ENCODE peak calls at places on chromosomes 6 and 20, in six cellular contexts. One of them, this sample, is unnamed.

GRCh38 chr6:10855233-10855632 is 16.9 kb upstream of the MAK start:
- DNase-seq in neural crest cell: no peak
- DNase-seq in NCI-H1105 treated with DMSO at 0.1 percent for 48 hours: no peak
- DNase-seq in NCI-H2171 treated with DMSO at 0.1 percent for 48 hours: no peak
- DNase-seq in nephron progenitor cell: no peak
- DNase-seq in NB4: peak; percentile 18
- DNase-seq in this sample: no peak

GRCh38 chr20:63226020-63226943 is 9.4 kb upstream of the BIRC7 start:
- DNase-seq in neural crest cell: no peak
- DNase-seq in NCI-H1105 treated with DMSO at 0.1 percent for 48 hours: no peak
- DNase-seq in NCI-H2171 treated with DMSO at 0.1 percent for 48 hours: no peak
- DNase-seq in nephron progenitor cell: no peak
- DNase-seq in NB4: no peak
- DNase-seq in this sample: no peak

GRCh38 chr6:20769651-20770050 is 235.4 kb downstream of the CDKAL1 start:
- DNase-seq in neural crest cell: no peak
- DNase-seq in NCI-H1105 treated with DMSO at 0.1 percent for 48 hours: no peak
- DNase-seq in NCI-H2171 treated with DMSO at 0.1 percent for 48 hours: no peak
- DNase-seq in nephron progenitor cell: no peak
- DNase-seq in NB4: no peak
- DNase-seq in this sample: no peak

GRCh38 chr6:110341671-110342304 is 16.4 kb downstream of the METTL24 start:
- DNase-seq in neural crest cell: peak; percentile 43
- DNase-seq in NCI-H1105 treated with DMSO at 0.1 percent for 48 hours: no peak
- DNase-seq in NCI-H2171 treated with DMSO at 0.1 percent for 48 hours: no peak
- DNase-seq in nephron progenitor cell: peak; percentile 49
- DNase-seq in NB4: peak; percentile 33
- DNase-seq in this sample: no peak

GRCh38 chr6:36780517-36781210 is 58.6 kb downstream of the CPNE5 start:
- DNase-seq in neural crest cell: no peak
- DNase-seq in NCI-H1105 treated with DMSO at 0.1 percent for 48 hours: no peak
- DNase-seq in NCI-H2171 treated with DMSO at 0.1 percent for 48 hours: no peak
- DNase-seq in nephron progenitor cell: no peak
- DNase-seq in NB4: peak; percentile 80
- DNase-seq in this sample: no peak

GRCh38 chr6:42021847-42022754 is 28.2 kb upstream of the TAF8 start:
- DNase-seq in neural crest cell: no peak
- DNase-seq in NCI-H1105 treated with DMSO at 0.1 percent for 48 hours: no peak
- DNase-seq in NCI-H2171 treated with DMSO at 0.1 percent for 48 hours: no peak
- DNase-seq in nephron progenitor cell: no peak
- DNase-seq in NB4: no peak
- DNase-seq in this sample: no peak

GRCh38 chr20:14098261-14098660 is 102.9 kb downstream of the MACROD2 start:
- DNase-seq in neural crest cell: no peak
- DNase-seq in NCI-H1105 treated with DMSO at 0.1 percent for 48 hours: no peak
- DNase-seq in NCI-H2171 treated with DMSO at 0.1 percent for 48 hours: no peak
- DNase-seq in nephron progenitor cell: no peak
- DNase-seq in NB4: no peak
- DNase-seq in this sample: no peak

GRCh38 chr20:39800111-39800510 is 838.0 kb downstream of the DHX35 start:
- DNase-seq in neural crest cell: no peak
- DNase-seq in NCI-H1105 treated with DMSO at 0.1 percent for 48 hours: no peak
- DNase-seq in NCI-H2171 treated with DMSO at 0.1 percent for 48 hours: no peak
- DNase-seq in nephron progenitor cell: no peak
- DNase-seq in NB4: no peak
- DNase-seq in this sample: no peak

GRCh38 chr6:89411019-89411268 is 1.1 kb downstream of the RRAGD start:
- DNase-seq in neural crest cell: no peak
- DNase-seq in NCI-H1105 treated with DMSO at 0.1 percent for 48 hours: no peak
- DNase-seq in NCI-H2171 treated with DMSO at 0.1 percent for 48 hours: peak; percentile 49
- DNase-seq in nephron progenitor cell: no peak
- DNase-seq in NB4: peak; percentile 45
- DNase-seq in this sample: no peak

GRCh38 chr6:44023586-44024454 is 103.4 kb downstream of the MRPL14 start:
- DNase-seq in neural crest cell: no peak
- DNase-seq in NCI-H1105 treated with DMSO at 0.1 percent for 48 hours: no peak
- DNase-seq in NCI-H2171 treated with DMSO at 0.1 percent for 48 hours: no peak
- DNase-seq in nephron progenitor cell: no peak
- DNase-seq in NB4: no peak
- DNase-seq in this sample: no peak

GRCh38 chr6:90197854-90198496 is 98.7 kb downstream of the BACH2 start:
- DNase-seq in neural crest cell: no peak
- DNase-seq in NCI-H1105 treated with DMSO at 0.1 percent for 48 hours: no peak
- DNase-seq in NCI-H2171 treated with DMSO at 0.1 percent for 48 hours: no peak
- DNase-seq in nephron progenitor cell: no peak
- DNase-seq in NB4: peak; percentile 53
- DNase-seq in this sample: no peak

GRCh38 chr6:36241728-36242127 is 28.1 kb upstream of the PNPLA1 start:
- DNase-seq in neural crest cell: no peak
- DNase-seq in NCI-H1105 treated with DMSO at 0.1 percent for 48 hours: no peak
- DNase-seq in NCI-H2171 treated with DMSO at 0.1 percent for 48 hours: no peak
- DNase-seq in nephron progenitor cell: no peak
- DNase-seq in NB4: peak; percentile 67
- DNase-seq in this sample: no peak

GRCh38 chr6:165668951-165669350 is 5.9 kb upstream of the PDE10A start:
- DNase-seq in neural crest cell: no peak
- DNase-seq in NCI-H1105 treated with DMSO at 0.1 percent for 48 hours: no peak
- DNase-seq in NCI-H2171 treated with DMSO at 0.1 percent for 48 hours: no peak
- DNase-seq in nephron progenitor cell: no peak
- DNase-seq in NB4: no peak
- DNase-seq in this sample: no peak

GRCh38 chr6:75098709-75099108 is 107.1 kb downstream of the COL12A1 start:
- DNase-seq in neural crest cell: no peak
- DNase-seq in NCI-H1105 treated with DMSO at 0.1 percent for 48 hours: no peak
- DNase-seq in NCI-H2171 treated with DMSO at 0.1 percent for 48 hours: no peak
- DNase-seq in nephron progenitor cell: no peak
- DNase-seq in NB4: peak; percentile 11
- DNase-seq in this sample: no peak

GRCh38 chr6:66200390-66200789 is 493.4 kb upstream of the EYS start:
- DNase-seq in neural crest cell: no peak
- DNase-seq in NCI-H1105 treated with DMSO at 0.1 percent for 48 hours: no peak
- DNase-seq in NCI-H2171 treated with DMSO at 0.1 percent for 48 hours: no peak
- DNase-seq in nephron progenitor cell: no peak
- DNase-seq in NB4: no peak
- DNase-seq in this sample: no peak

GRCh38 chr6:165976705-165977104 is 190.9 kb downstream of the TBXT start:
- DNase-seq in neural crest cell: no peak
- DNase-seq in NCI-H1105 treated with DMSO at 0.1 percent for 48 hours: no peak
- DNase-seq in NCI-H2171 treated with DMSO at 0.1 percent for 48 hours: no peak
- DNase-seq in nephron progenitor cell: no peak
- DNase-seq in NB4: no peak
- DNase-seq in this sample: no peak

GRCh38 chr6:90183587-90184333 is 112.9 kb downstream of the BACH2 start:
- DNase-seq in neural crest cell: no peak
- DNase-seq in NCI-H1105 treated with DMSO at 0.1 percent for 48 hours: no peak
- DNase-seq in NCI-H2171 treated with DMSO at 0.1 percent for 48 hours: no peak
- DNase-seq in nephron progenitor cell: no peak
- DNase-seq in NB4: no peak
- DNase-seq in this sample: no peak

GRCh38 chr6:11785953-11786579 is 7.5 kb upstream of the ADTRP start:
- DNase-seq in neural crest cell: no peak
- DNase-seq in NCI-H1105 treated with DMSO at 0.1 percent for 48 hours: peak; percentile 47
- DNase-seq in NCI-H2171 treated with DMSO at 0.1 percent for 48 hours: no peak
- DNase-seq in nephron progenitor cell: no peak
- DNase-seq in NB4: no peak
- DNase-seq in this sample: no peak

GRCh38 chr20:50690979-50691584 is at the start of gene RIPOR3:
- DNase-seq in neural crest cell: peak; percentile 18
- DNase-seq in NCI-H1105 treated with DMSO at 0.1 percent for 48 hours: no peak
- DNase-seq in NCI-H2171 treated with DMSO at 0.1 percent for 48 hours: no peak
- DNase-seq in nephron progenitor cell: peak; percentile 35
- DNase-seq in NB4: no peak
- DNase-seq in this sample: no peak

GRCh38 chr6:31597006-31597405 is 4.2 kb upstream of the NCR3 start:
- DNase-seq in neural crest cell: no peak
- DNase-seq in NCI-H1105 treated with DMSO at 0.1 percent for 48 hours: peak; percentile 37
- DNase-seq in NCI-H2171 treated with DMSO at 0.1 percent for 48 hours: peak; percentile 34
- DNase-seq in nephron progenitor cell: no peak
- DNase-seq in NB4: peak; percentile 86
- DNase-seq in this sample: no peak

GRCh38 chr6:137705166-137706064 is 161.6 kb upstream of the TNFAIP3 start:
- DNase-seq in neural crest cell: peak; percentile 65
- DNase-seq in NCI-H1105 treated with DMSO at 0.1 percent for 48 hours: peak; percentile 16
- DNase-seq in NCI-H2171 treated with DMSO at 0.1 percent for 48 hours: peak; percentile 34
- DNase-seq in nephron progenitor cell: peak; percentile 65
- DNase-seq in NB4: peak; percentile 81
- DNase-seq in this sample: no peak

GRCh38 chr6:24547243-24547642 is 52.5 kb downstream of the ALDH5A1 start:
- DNase-seq in neural crest cell: no peak
- DNase-seq in NCI-H1105 treated with DMSO at 0.1 percent for 48 hours: no peak
- DNase-seq in NCI-H2171 treated with DMSO at 0.1 percent for 48 hours: no peak
- DNase-seq in nephron progenitor cell: peak; percentile 17
- DNase-seq in NB4: peak; percentile 26
- DNase-seq in this sample: no peak

GRCh38 chr6:31143148-31143547 is 4.3 kb upstream of the PSORS1C2 start:
- DNase-seq in neural crest cell: no peak
- DNase-seq in NCI-H1105 treated with DMSO at 0.1 percent for 48 hours: no peak
- DNase-seq in NCI-H2171 treated with DMSO at 0.1 percent for 48 hours: no peak
- DNase-seq in nephron progenitor cell: peak; percentile 53
- DNase-seq in NB4: no peak
- DNase-seq in this sample: no peak

GRCh38 chr6:80438728-80439127 is 332.3 kb downstream of the BCKDHB start:
- DNase-seq in neural crest cell: no peak
- DNase-seq in NCI-H1105 treated with DMSO at 0.1 percent for 48 hours: no peak
- DNase-seq in NCI-H2171 treated with DMSO at 0.1 percent for 48 hours: peak; percentile 18
- DNase-seq in nephron progenitor cell: no peak
- DNase-seq in NB4: no peak
- DNase-seq in this sample: no peak

GRCh38 chr6:138769102-138769676 is 4.4 kb upstream of the CCDC28A start:
- DNase-seq in neural crest cell: no peak
- DNase-seq in NCI-H1105 treated with DMSO at 0.1 percent for 48 hours: no peak
- DNase-seq in NCI-H2171 treated with DMSO at 0.1 percent for 48 hours: no peak
- DNase-seq in nephron progenitor cell: no peak
- DNase-seq in NB4: no peak
- DNase-seq in this sample: no peak

GRCh38 chr20:10784337-10785183 is 110.8 kb upstream of the JAG1 start:
- DNase-seq in neural crest cell: no peak
- DNase-seq in NCI-H1105 treated with DMSO at 0.1 percent for 48 hours: no peak
- DNase-seq in NCI-H2171 treated with DMSO at 0.1 percent for 48 hours: no peak
- DNase-seq in nephron progenitor cell: no peak
- DNase-seq in NB4: peak; percentile 6
- DNase-seq in this sample: peak; percentile 70

GRCh38 chr6:116492331-116493067 is 18.9 kb upstream of the CALHM5 start:
- DNase-seq in neural crest cell: no peak
- DNase-seq in NCI-H1105 treated with DMSO at 0.1 percent for 48 hours: no peak
- DNase-seq in NCI-H2171 treated with DMSO at 0.1 percent for 48 hours: no peak
- DNase-seq in nephron progenitor cell: no peak
- DNase-seq in NB4: peak; percentile 88
- DNase-seq in this sample: no peak

GRCh38 chr20:31454374-31454773 is 13.9 kb downstream of the DEFB123 start:
- DNase-seq in neural crest cell: no peak
- DNase-seq in NCI-H1105 treated with DMSO at 0.1 percent for 48 hours: no peak
- DNase-seq in NCI-H2171 treated with DMSO at 0.1 percent for 48 hours: no peak
- DNase-seq in nephron progenitor cell: no peak
- DNase-seq in NB4: no peak
- DNase-seq in this sample: no peak

GRCh38 chr20:17525650-17526049 is 5.5 kb downstream of the BFSP1 start:
- DNase-seq in neural crest cell: no peak
- DNase-seq in NCI-H1105 treated with DMSO at 0.1 percent for 48 hours: peak; percentile 54
- DNase-seq in NCI-H2171 treated with DMSO at 0.1 percent for 48 hours: peak; percentile 68
- DNase-seq in nephron progenitor cell: peak; percentile 27
- DNase-seq in NB4: peak; percentile 47
- DNase-seq in this sample: peak; percentile 17

GRCh38 chr6:156269751-156270369 is 507.3 kb upstream of the ARID1B start:
- DNase-seq in neural crest cell: no peak
- DNase-seq in NCI-H1105 treated with DMSO at 0.1 percent for 48 hours: no peak
- DNase-seq in NCI-H2171 treated with DMSO at 0.1 percent for 48 hours: no peak
- DNase-seq in nephron progenitor cell: no peak
- DNase-seq in NB4: no peak
- DNase-seq in this sample: no peak

GRCh38 chr20:43909720-43910119 is 4.9 kb upstream of the TOX2 start:
- DNase-seq in neural crest cell: no peak
- DNase-seq in NCI-H1105 treated with DMSO at 0.1 percent for 48 hours: no peak
- DNase-seq in NCI-H2171 treated with DMSO at 0.1 percent for 48 hours: no peak
- DNase-seq in nephron progenitor cell: no peak
- DNase-seq in NB4: peak; percentile 63
- DNase-seq in this sample: no peak

GRCh38 chr20:19934792-19935491 is 82.2 kb upstream of the NAA20 start:
- DNase-seq in neural crest cell: no peak
- DNase-seq in NCI-H1105 treated with DMSO at 0.1 percent for 48 hours: peak; percentile 70
- DNase-seq in NCI-H2171 treated with DMSO at 0.1 percent for 48 hours: peak; percentile 52
- DNase-seq in nephron progenitor cell: no peak
- DNase-seq in NB4: peak; percentile 43
- DNase-seq in this sample: no peak

GRCh38 chr20:63711085-63711645 is 3.3 kb downstream of the ZGPAT start:
- DNase-seq in neural crest cell: no peak
- DNase-seq in NCI-H1105 treated with DMSO at 0.1 percent for 48 hours: no peak
- DNase-seq in NCI-H2171 treated with DMSO at 0.1 percent for 48 hours: no peak
- DNase-seq in nephron progenitor cell: no peak
- DNase-seq in NB4: no peak
- DNase-seq in this sample: no peak

GRCh38 chr20:40961686-40962640 is 66.7 kb upstream of the TOP1 start:
- DNase-seq in neural crest cell: no peak
- DNase-seq in NCI-H1105 treated with DMSO at 0.1 percent for 48 hours: no peak
- DNase-seq in NCI-H2171 treated with DMSO at 0.1 percent for 48 hours: no peak
- DNase-seq in nephron progenitor cell: no peak
- DNase-seq in NB4: peak; percentile 35
- DNase-seq in this sample: no peak

GRCh38 chr20:62702886-62703852 is 5.5 kb upstream of the NTSR1 start:
- DNase-seq in neural crest cell: no peak
- DNase-seq in NCI-H1105 treated with DMSO at 0.1 percent for 48 hours: no peak
- DNase-seq in NCI-H2171 treated with DMSO at 0.1 percent for 48 hours: peak; percentile 95
- DNase-seq in nephron progenitor cell: no peak
- DNase-seq in NB4: peak; percentile 83
- DNase-seq in this sample: no peak

GRCh38 chr6:21947751-21948386 is 349.0 kb downstream of the PRL start:
- DNase-seq in neural crest cell: no peak
- DNase-seq in NCI-H1105 treated with DMSO at 0.1 percent for 48 hours: no peak
- DNase-seq in NCI-H2171 treated with DMSO at 0.1 percent for 48 hours: no peak
- DNase-seq in nephron progenitor cell: no peak
- DNase-seq in NB4: no peak
- DNase-seq in this sample: no peak

GRCh38 chr20:20755674-20756319 is 43.4 kb upstream of the RALGAPA2 start:
- DNase-seq in neural crest cell: no peak
- DNase-seq in NCI-H1105 treated with DMSO at 0.1 percent for 48 hours: no peak
- DNase-seq in NCI-H2171 treated with DMSO at 0.1 percent for 48 hours: no peak
- DNase-seq in nephron progenitor cell: no peak
- DNase-seq in NB4: no peak
- DNase-seq in this sample: no peak

GRCh38 chr6:144882425-144882824 is 597.3 kb downstream of the UTRN start:
- DNase-seq in neural crest cell: no peak
- DNase-seq in NCI-H1105 treated with DMSO at 0.1 percent for 48 hours: no peak
- DNase-seq in NCI-H2171 treated with DMSO at 0.1 percent for 48 hours: no peak
- DNase-seq in nephron progenitor cell: no peak
- DNase-seq in NB4: no peak
- DNase-seq in this sample: no peak